ENCODE peak calls at places on chromosomes 2 and 18, in four cellular contexts. One of them, this sample, is unnamed.

GRCh38 chr2:158756976-158757375 is 38.1 kb upstream of the DAPL1 start:
- DNase-seq in cardiac muscle cell: no peak
- DNase-seq in iPS-NIHi11: no peak
- DNase-seq in chondrocyte: no peak
- DNase-seq in this sample: no peak

GRCh38 chr2:4745056-4745455 is 947.1 kb upstream of the SOX11 start:
- DNase-seq in iPS-NIHi11: no peak
- DNase-seq in chondrocyte: no peak
- DNase-seq in cardiac muscle cell: no peak
- DNase-seq in this sample: no peak

GRCh38 chr2:86249176-86249842 is 50.1 kb downstream of the MRPL35 start:
- DNase-seq in iPS-NIHi11: no peak
- DNase-seq in chondrocyte: no peak
- DNase-seq in cardiac muscle cell: no peak
- DNase-seq in this sample: no peak

GRCh38 chr2:52510432-52510831 is 1257.2 kb upstream of the CHAC2 start:
- DNase-seq in iPS-NIHi11: no peak
- DNase-seq in cardiac muscle cell: no peak
- DNase-seq in chondrocyte: no peak
- DNase-seq in this sample: no peak

GRCh38 chr2:1588994-1589611 is 155.2 kb downstream of the PXDN start:
- DNase-seq in iPS-NIHi11: no peak
- DNase-seq in cardiac muscle cell: no peak
- DNase-seq in chondrocyte: no peak
- DNase-seq in this sample: no peak

GRCh38 chr18:74396252-74397204 is 60.6 kb downstream of the DIPK1C start:
- DNase-seq in iPS-NIHi11: no peak
- DNase-seq in cardiac muscle cell: no peak
- DNase-seq in chondrocyte: no peak
- DNase-seq in this sample: no peak

GRCh38 chr2:71692621-71693277 is 239.4 kb downstream of the DYSF start:
- DNase-seq in iPS-NIHi11: no peak
- DNase-seq in chondrocyte: peak; percentile 36
- DNase-seq in cardiac muscle cell: no peak
- DNase-seq in this sample: no peak

GRCh38 chr2:68253211-68254068 is 1.1 kb upstream of the PPP3R1 start:
- DNase-seq in iPS-NIHi11: no peak
- DNase-seq in cardiac muscle cell: no peak
- DNase-seq in chondrocyte: no peak
- DNase-seq in this sample: no peak

GRCh38 chr2:64111426-64111825 is 32.8 kb downstream of the PELI1 start:
- DNase-seq in cardiac muscle cell: no peak
- DNase-seq in iPS-NIHi11: no peak
- DNase-seq in chondrocyte: no peak
- DNase-seq in this sample: no peak

GRCh38 chr2:237389831-237390230 is 24.1 kb downstream of the COL6A3 start:
- DNase-seq in chondrocyte: no peak
- DNase-seq in iPS-NIHi11: no peak
- DNase-seq in cardiac muscle cell: no peak
- DNase-seq in this sample: no peak

GRCh38 chr2:135997380-135997779 is 12.0 kb upstream of the DARS1 start:
- DNase-seq in chondrocyte: no peak
- DNase-seq in iPS-NIHi11: peak; percentile 83
- DNase-seq in cardiac muscle cell: peak; percentile 73
- DNase-seq in this sample: no peak

GRCh38 chr2:240595381-240596079 is 9.0 kb downstream of the CAPN10 start:
- DNase-seq in chondrocyte: peak; percentile 81
- DNase-seq in cardiac muscle cell: peak; percentile 44
- DNase-seq in iPS-NIHi11: peak; percentile 89
- DNase-seq in this sample: peak; percentile 23

GRCh38 chr2:227479865-227480475 is 8.0 kb downstream of the AGFG1 start:
- DNase-seq in chondrocyte: no peak
- DNase-seq in cardiac muscle cell: no peak
- DNase-seq in iPS-NIHi11: no peak
- DNase-seq in this sample: no peak

GRCh38 chr2:129904532-129905446 is 74.7 kb upstream of the RAB6C start:
- DNase-seq in iPS-NIHi11: no peak
- DNase-seq in chondrocyte: no peak
- DNase-seq in cardiac muscle cell: no peak
- DNase-seq in this sample: no peak

GRCh38 chr18:21444465-21445023 is 156.0 kb downstream of the ESCO1 start:
- DNase-seq in iPS-NIHi11: peak; percentile 63
- DNase-seq in chondrocyte: no peak
- DNase-seq in cardiac muscle cell: peak; percentile 58
- DNase-seq in this sample: no peak

GRCh38 chr2:209388416-209389037 is 35.3 kb upstream of the MAP2 start:
- DNase-seq in cardiac muscle cell: no peak
- DNase-seq in iPS-NIHi11: no peak
- DNase-seq in chondrocyte: no peak
- DNase-seq in this sample: no peak

GRCh38 chr2:237434916-237435315 is 21.0 kb upstream of the COL6A3 start:
- DNase-seq in cardiac muscle cell: no peak
- DNase-seq in iPS-NIHi11: no peak
- DNase-seq in chondrocyte: no peak
- DNase-seq in this sample: peak; percentile 60

GRCh38 chr2:223896751-223897320 is 48.3 kb downstream of the WDFY1 start:
- DNase-seq in chondrocyte: no peak
- DNase-seq in iPS-NIHi11: no peak
- DNase-seq in cardiac muscle cell: no peak
- DNase-seq in this sample: no peak

GRCh38 chr18:55380574-55380973 is 207.4 kb downstream of the TCF4 start:
- DNase-seq in iPS-NIHi11: no peak
- DNase-seq in cardiac muscle cell: no peak
- DNase-seq in chondrocyte: no peak
- DNase-seq in this sample: no peak

GRCh38 chr2:217049376-217049775 is 189.5 kb upstream of the TNP1 start:
- DNase-seq in chondrocyte: no peak
- DNase-seq in cardiac muscle cell: no peak
- DNase-seq in iPS-NIHi11: peak; percentile 16
- DNase-seq in this sample: no peak

GRCh38 chr18:49608892-49609291 is 47.0 kb downstream of the LIPG start:
- DNase-seq in chondrocyte: no peak
- DNase-seq in cardiac muscle cell: no peak
- DNase-seq in iPS-NIHi11: no peak
- DNase-seq in this sample: no peak

GRCh38 chr2:222864296-222864695 is 3.5 kb downstream of the ACSL3 start:
- DNase-seq in iPS-NIHi11: no peak
- DNase-seq in cardiac muscle cell: no peak
- DNase-seq in chondrocyte: no peak
- DNase-seq in this sample: no peak

GRCh38 chr2:11749646-11750349 is 3.4 kb downstream of the LPIN1 start:
- DNase-seq in iPS-NIHi11: no peak
- DNase-seq in chondrocyte: no peak
- DNase-seq in cardiac muscle cell: no peak
- DNase-seq in this sample: no peak

GRCh38 chr2:237865623-237866041 is 6.2 kb downstream of the RAMP1 start:
- DNase-seq in iPS-NIHi11: peak; percentile 50
- DNase-seq in cardiac muscle cell: peak; percentile 19
- DNase-seq in chondrocyte: no peak
- DNase-seq in this sample: no peak

GRCh38 chr18:52875711-52876110 is 535.7 kb downstream of the DCC start:
- DNase-seq in iPS-NIHi11: no peak
- DNase-seq in cardiac muscle cell: no peak
- DNase-seq in chondrocyte: no peak
- DNase-seq in this sample: no peak

GRCh38 chr2:128374001-128374710 is 55.5 kb upstream of the HS6ST1 start:
- DNase-seq in cardiac muscle cell: no peak
- DNase-seq in chondrocyte: peak; percentile 73
- DNase-seq in iPS-NIHi11: no peak
- DNase-seq in this sample: no peak

GRCh38 chr2:66901344-66901743 is 466.4 kb downstream of the MEIS1 start:
- DNase-seq in iPS-NIHi11: no peak
- DNase-seq in chondrocyte: no peak
- DNase-seq in cardiac muscle cell: no peak
- DNase-seq in this sample: no peak

GRCh38 chr2:202337706-202338346 is 38.3 kb upstream of the BMPR2 start:
- DNase-seq in chondrocyte: no peak
- DNase-seq in cardiac muscle cell: no peak
- DNase-seq in iPS-NIHi11: no peak
- DNase-seq in this sample: no peak

GRCh38 chr2:36731941-36732700 is 35.6 kb downstream of the VIT start:
- DNase-seq in cardiac muscle cell: no peak
- DNase-seq in iPS-NIHi11: no peak
- DNase-seq in chondrocyte: no peak
- DNase-seq in this sample: no peak

GRCh38 chr2:85511008-85511895 is 27.7 kb upstream of the MAT2A start:
- DNase-seq in cardiac muscle cell: no peak
- DNase-seq in chondrocyte: no peak
- DNase-seq in iPS-NIHi11: no peak
- DNase-seq in this sample: no peak

GRCh38 chr2:219045937-219046550 is 4.7 kb upstream of the CFAP65 start:
- DNase-seq in chondrocyte: no peak
- DNase-seq in iPS-NIHi11: peak; percentile 88
- DNase-seq in cardiac muscle cell: peak; percentile 82
- DNase-seq in this sample: no peak

GRCh38 chr2:8369522-8369921 is 312.3 kb upstream of the ID2 start:
- DNase-seq in iPS-NIHi11: no peak
- DNase-seq in chondrocyte: no peak
- DNase-seq in cardiac muscle cell: no peak
- DNase-seq in this sample: no peak

GRCh38 chr2:176652300-176653182 is 383.3 kb downstream of the MTX2 start:
- DNase-seq in chondrocyte: no peak
- DNase-seq in iPS-NIHi11: peak; percentile 51
- DNase-seq in cardiac muscle cell: peak; percentile 70
- DNase-seq in this sample: no peak

GRCh38 chr2:9310390-9310789 is 103.8 kb downstream of the ASAP2 start:
- DNase-seq in chondrocyte: no peak
- DNase-seq in iPS-NIHi11: no peak
- DNase-seq in cardiac muscle cell: no peak
- DNase-seq in this sample: no peak

GRCh38 chr2:237113026-237113810 is 27.5 kb downstream of the COPS8 start:
- DNase-seq in cardiac muscle cell: no peak
- DNase-seq in chondrocyte: no peak
- DNase-seq in iPS-NIHi11: no peak
- DNase-seq in this sample: no peak

GRCh38 chr2:104845552-104845931 is 8.4 kb upstream of the POU3F3 start:
- DNase-seq in iPS-NIHi11: no peak
- DNase-seq in chondrocyte: no peak
- DNase-seq in cardiac muscle cell: no peak
- DNase-seq in this sample: no peak